ENCODE peak calls at places on chromosomes 1 and 21, in nine cellular contexts. E, N, P, H, Z, O, G, V and C are unnamed samples.

GRCh38 chr1:209896346-209896745 is 41.7 kb upstream of the SYT14 start:
- DNase-seq in E (peak), N (peak), P (no peak), H (no peak), Z (no peak), O (no peak), G (no peak), V (no peak), C (peak)

GRCh38 chr1:33137800-33138199 is 44.0 kb downstream of the TRIM62 start:
- DNase-seq in E (no peak), N (peak), P (no peak), H (peak), Z (no peak), O (no peak), G (peak), V (no peak), C (peak)

GRCh38 chr1:19909971-19910370 is 13.4 kb downstream of the PLA2G2E start:
- DNase-seq in E (no peak), N (no peak), P (no peak), H (no peak), Z (no peak), O (no peak), G (no peak), V (no peak), C (no peak)

GRCh38 chr1:110171134-110171733 is 20.9 kb downstream of the SLC6A17 start:
- DNase-seq in E (no peak), N (peak), P (no peak), H (no peak), Z (no peak), O (no peak), G (no peak), V (no peak), C (no peak)

GRCh38 chr1:112450773-112451172 is 54.8 kb downstream of the CTTNBP2NL start:
- DNase-seq in E (no peak), N (no peak), P (no peak), H (no peak), Z (no peak), O (no peak), G (no peak), V (no peak), C (no peak)

GRCh38 chr1:115283681-115284146 is 54.3 kb downstream of the NGF start:
- DNase-seq in E (no peak), N (no peak), P (no peak), H (no peak), Z (no peak), O (no peak), G (no peak), V (no peak), C (no peak)

GRCh38 chr1:184296466-184297243 is 90.2 kb upstream of the C1orf21 start:
- DNase-seq in E (peak), N (peak), P (peak), H (peak), Z (peak), O (peak), G (no peak), V (peak), C (peak)

GRCh38 chr1:4557949-4558348 is 96.5 kb upstream of the AJAP1 start:
- DNase-seq in E (no peak), N (no peak), P (no peak), H (no peak), Z (no peak), O (no peak), G (no peak), V (no peak), C (no peak)

GRCh38 chr21:33940164-33940563 is 24.6 kb upstream of the ATP5PO start:
- DNase-seq in E (peak), N (peak), P (no peak), H (peak), Z (no peak), O (no peak), G (no peak), V (no peak), C (peak)

GRCh38 chr1:226649780-226650179 is 89.3 kb downstream of the ITPKB start:
- DNase-seq in E (no peak), N (peak), P (no peak), H (peak), Z (no peak), O (no peak), G (peak), V (no peak), C (peak)

GRCh38 chr1:7407980-7408770 is 362.9 kb upstream of the VAMP3 start:
- DNase-seq in E (no peak), N (no peak), P (peak), H (no peak), Z (no peak), O (no peak), G (peak), V (no peak), C (no peak)

GRCh38 chr1:108107658-108108057 is 92.5 kb downstream of the SLC25A24 start:
- DNase-seq in E (peak), N (peak), P (no peak), H (peak), Z (no peak), O (no peak), G (no peak), V (no peak), C (peak)

GRCh38 chr1:147514233-147514632 is 27.1 kb upstream of the BCL9 start:
- DNase-seq in E (no peak), N (no peak), P (no peak), H (no peak), Z (no peak), O (no peak), G (no peak), V (no peak), C (no peak)

GRCh38 chr1:41955461-41956159 is 36.9 kb upstream of the HIVEP3 start:
- DNase-seq in E (peak), N (peak), P (no peak), H (peak), Z (no peak), O (no peak), G (no peak), V (no peak), C (peak)

GRCh38 chr1:246450485-246451251 is 56.4 kb downstream of the SMYD3 start:
- DNase-seq in E (peak), N (peak), P (no peak), H (peak), Z (no peak), O (no peak), G (no peak), V (no peak), C (peak)

GRCh38 chr1:77220687-77221463 is 1.6 kb upstream of the PIGK start:
- DNase-seq in E (peak), N (peak), P (no peak), H (peak), Z (no peak), O (no peak), G (no peak), V (no peak), C (peak)

GRCh38 chr21:42781150-42781980 is 98.0 kb downstream of the WDR4 start:
- DNase-seq in E (no peak), N (no peak), P (peak), H (peak), Z (peak), O (peak), G (peak), V (peak), C (no peak)

GRCh38 chr1:184419734-184420161 is 32.9 kb downstream of the C1orf21 start:
- DNase-seq in E (no peak), N (no peak), P (peak), H (peak), Z (no peak), O (no peak), G (no peak), V (no peak), C (peak)

GRCh38 chr1:108200627-108201106 is 524 bp upstream of the SLC25A24 start:
- DNase-seq in E (peak), N (peak), P (peak), H (peak), Z (peak), O (peak), G (peak), V (peak), C (peak)

GRCh38 chr1:152646656-152647055 is 16.5 kb upstream of the LCE2D start:
- DNase-seq in E (no peak), N (no peak), P (no peak), H (peak), Z (no peak), O (no peak), G (no peak), V (no peak), C (no peak)

GRCh38 chr1:95126366-95126765 is 9.2 kb downstream of the TLCD4 start:
- DNase-seq in E (no peak), N (no peak), P (no peak), H (no peak), Z (no peak), O (no peak), G (no peak), V (no peak), C (no peak)

GRCh38 chr21:33367309-33367973 is 35.8 kb upstream of the IFNGR2 start:
- DNase-seq in E (no peak), N (no peak), P (no peak), H (no peak), Z (no peak), O (no peak), G (peak), V (no peak), C (no peak)

GRCh38 chr1:197399691-197400521 is 131.9 kb downstream of the CRB1 start:
- DNase-seq in E (peak), N (peak), P (no peak), H (peak), Z (no peak), O (no peak), G (peak), V (peak), C (peak)

GRCh38 chr1:156475568-156476500 is 24.7 kb downstream of the MEF2D start:
- DNase-seq in E (no peak), N (peak), P (peak), H (peak), Z (peak), O (peak), G (no peak), V (peak), C (no peak)

GRCh38 chr1:113966013-113966412 is 13.3 kb upstream of the OLFML3 start:
- DNase-seq in E (peak), N (peak), P (no peak), H (no peak), Z (peak), O (no peak), G (no peak), V (no peak), C (no peak)

GRCh38 chr1:113958691-113959090 is 20.6 kb upstream of the OLFML3 start:
- DNase-seq in E (no peak), N (no peak), P (no peak), H (no peak), Z (no peak), O (no peak), G (no peak), V (no peak), C (peak)

GRCh38 chr1:113963281-113963906 is 15.9 kb upstream of the OLFML3 start:
- DNase-seq in E (no peak), N (no peak), P (no peak), H (no peak), Z (no peak), O (no peak), G (no peak), V (no peak), C (peak)
- TF ChIP-seq CTCF in E (peak), N (peak), P (no peak), H (peak), Z (no peak), O (no peak), G (peak), V (no peak), C (peak)

GRCh38 chr21:18335651-18336050 is 67.9 kb downstream of the TMPRSS15 start:
- DNase-seq in E (no peak), N (no peak), P (no peak), H (no peak), Z (no peak), O (no peak), G (no peak), V (no peak), C (no peak)

GRCh38 chr21:18340387-18340942 is 63.1 kb downstream of the TMPRSS15 start:
- DNase-seq in E (peak), N (no peak), P (no peak), H (no peak), Z (no peak), O (no peak), G (no peak), V (no peak), C (no peak)
- H3K4me3 ChIP-seq in E (no peak), N (no peak), P (no peak), H (no peak), Z (no peak), O (no peak), G (no peak), V (no peak), C (no peak)

DNA sequence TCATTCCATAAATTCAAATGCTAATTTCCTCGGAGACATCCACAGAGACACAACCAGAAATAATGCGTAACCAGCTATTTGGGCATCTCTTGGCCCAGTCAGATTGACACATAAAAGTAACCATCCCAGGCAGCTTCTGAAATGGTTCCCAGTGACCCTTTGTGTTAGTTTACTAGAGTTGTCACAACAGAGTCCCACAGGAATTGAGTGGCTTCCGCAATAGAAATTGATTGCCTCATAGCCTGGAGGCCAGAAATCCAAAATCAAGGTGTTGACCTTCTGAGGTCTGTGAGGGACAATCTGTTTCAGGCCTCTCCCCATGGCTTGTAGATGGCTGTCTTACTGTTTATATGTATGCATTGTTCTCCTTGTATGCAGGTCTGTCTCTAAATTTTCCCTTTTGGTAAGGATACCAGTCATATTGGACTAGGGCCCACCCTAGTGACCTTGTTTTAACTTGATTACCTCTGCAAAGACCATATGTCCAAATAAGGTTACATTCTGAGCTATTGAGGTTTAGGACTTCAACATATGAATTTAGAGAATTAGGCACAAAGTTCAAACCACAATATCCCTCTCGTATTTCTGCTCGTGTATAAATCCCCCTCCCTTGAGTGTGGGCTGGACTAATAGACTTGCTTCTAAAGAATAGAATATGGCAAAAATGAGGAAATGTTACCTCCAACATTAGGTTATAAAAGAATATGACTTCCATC is 78.2 kb upstream of the FGGY start:
- DNase-seq in E (peak), N (peak), P (no peak), H (no peak), Z (no peak), O (no peak), G (no peak), V (no peak), C (no peak)
- TF ChIP-seq CTCF in E (no peak), N (no peak), P (no peak), H (no peak), Z (no peak), O (no peak), G (no peak), V (no peak), C (no peak)

GRCh38 chr1:100482167-100482566 is 55.8 kb upstream of the GPR88 start:
- DNase-seq in E (peak), N (no peak), P (no peak), H (no peak), Z (no peak), O (no peak), G (no peak), V (no peak), C (no peak)
- H3K4me3 ChIP-seq in E (no peak), N (no peak), P (no peak), H (no peak), Z (no peak), O (no peak), G (no peak), V (no peak), C (no peak)

GRCh38 chr1:16183157-16183556 is 27.3 kb upstream of the EPHA2 start:
- DNase-seq in E (peak), N (peak), P (no peak), H (peak), Z (no peak), O (no peak), G (no peak), V (no peak), C (peak)

GRCh38 chr1:16186655-16187235 is 25.7 kb downstream of the ARHGEF19 start:
- DNase-seq in E (no peak), N (no peak), P (no peak), H (no peak), Z (no peak), O (peak), G (no peak), V (no peak), C (no peak)

GRCh38 chr1:16181887-16182719 is 26.2 kb upstream of the EPHA2 start:
- DNase-seq in E (peak), N (peak), P (peak), H (peak), Z (peak), O (peak), G (peak), V (peak), C (peak)

GRCh38 chr1:16183765-16184556 is 28.1 kb upstream of the EPHA2 start:
- DNase-seq in E (no peak), N (no peak), P (no peak), H (no peak), Z (no peak), O (no peak), G (no peak), V (no peak), C (no peak)

GRCh38 chr1:16184557-16185303 is 27.7 kb downstream of the ARHGEF19 start:
- DNase-seq in E (no peak), N (no peak), P (no peak), H (no peak), Z (no peak), O (no peak), G (no peak), V (no peak), C (no peak)
- TF ChIP-seq CTCF in E (no peak), N (no peak), P (no peak), H (no peak), Z (no peak), O (no peak), G (no peak), V (no peak), C (no peak)

GRCh38 chr1:157995575-157996169 is 2.2 kb downstream of the KIRREL1 start:
- DNase-seq in E (no peak), N (no peak), P (no peak), H (no peak), Z (no peak), O (no peak), G (no peak), V (no peak), C (no peak)
- H3K4me3 ChIP-seq in E (peak), N (peak), P (no peak), H (peak), Z (no peak), O (no peak), G (peak), V (no peak), C (peak)

GRCh38 chr1:217311766-217312165 is 319.1 kb downstream of the GPATCH2 start:
- DNase-seq in E (no peak), N (no peak), P (no peak), H (peak), Z (no peak), O (no peak), G (peak), V (no peak), C (peak)
- TF ChIP-seq CTCF in E (peak), N (no peak), P (no peak), H (peak), Z (no peak), O (no peak), G (peak), V (peak), C (peak)

DNA sequence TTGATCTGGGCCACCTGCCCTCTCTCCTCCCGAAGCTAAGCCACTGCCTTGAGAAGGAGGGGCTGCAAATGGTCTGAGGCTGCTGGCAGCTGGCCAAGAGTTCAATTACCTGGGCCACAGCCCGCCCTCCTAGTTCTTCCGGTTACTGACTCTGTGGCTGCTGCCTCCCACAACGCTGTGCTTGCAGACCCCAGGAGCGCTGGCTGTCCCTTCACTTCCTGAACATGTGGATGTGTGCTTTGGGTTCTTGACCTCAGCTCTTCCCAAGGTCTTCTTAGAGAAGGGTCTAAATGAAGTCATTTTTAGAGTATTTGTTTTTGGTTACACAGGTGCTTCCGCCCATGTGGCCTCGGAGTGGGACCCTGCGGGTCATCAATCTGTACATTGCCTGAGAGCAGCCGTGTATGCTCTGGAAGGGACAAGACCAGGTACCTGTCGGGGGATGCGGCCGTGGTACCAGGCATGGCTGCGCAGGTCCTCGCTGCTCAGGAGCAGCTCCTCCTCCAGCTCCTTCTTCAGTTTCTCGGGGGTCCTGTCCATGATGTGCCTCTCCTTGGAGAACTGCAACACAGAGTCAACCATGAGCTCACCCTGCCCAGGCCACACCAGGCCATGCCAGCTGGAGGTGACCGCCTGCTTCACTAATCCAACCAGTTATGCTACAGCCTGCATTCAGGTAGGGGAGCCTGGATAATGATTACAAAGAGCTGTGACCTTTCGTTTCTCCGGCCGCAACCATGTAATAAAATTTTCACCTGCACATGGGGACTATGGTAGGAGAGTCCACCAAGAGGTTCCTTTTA is 89.6 kb downstream of the BCAR3 start:
- DNase-seq in E (no peak), N (peak), P (peak), H (no peak), Z (no peak), O (peak), G (no peak), V (peak), C (no peak)
- H3K4me3 ChIP-seq in E (no peak), N (no peak), P (peak), H (no peak), Z (no peak), O (peak), G (no peak), V (no peak), C (no peak)

DNA sequence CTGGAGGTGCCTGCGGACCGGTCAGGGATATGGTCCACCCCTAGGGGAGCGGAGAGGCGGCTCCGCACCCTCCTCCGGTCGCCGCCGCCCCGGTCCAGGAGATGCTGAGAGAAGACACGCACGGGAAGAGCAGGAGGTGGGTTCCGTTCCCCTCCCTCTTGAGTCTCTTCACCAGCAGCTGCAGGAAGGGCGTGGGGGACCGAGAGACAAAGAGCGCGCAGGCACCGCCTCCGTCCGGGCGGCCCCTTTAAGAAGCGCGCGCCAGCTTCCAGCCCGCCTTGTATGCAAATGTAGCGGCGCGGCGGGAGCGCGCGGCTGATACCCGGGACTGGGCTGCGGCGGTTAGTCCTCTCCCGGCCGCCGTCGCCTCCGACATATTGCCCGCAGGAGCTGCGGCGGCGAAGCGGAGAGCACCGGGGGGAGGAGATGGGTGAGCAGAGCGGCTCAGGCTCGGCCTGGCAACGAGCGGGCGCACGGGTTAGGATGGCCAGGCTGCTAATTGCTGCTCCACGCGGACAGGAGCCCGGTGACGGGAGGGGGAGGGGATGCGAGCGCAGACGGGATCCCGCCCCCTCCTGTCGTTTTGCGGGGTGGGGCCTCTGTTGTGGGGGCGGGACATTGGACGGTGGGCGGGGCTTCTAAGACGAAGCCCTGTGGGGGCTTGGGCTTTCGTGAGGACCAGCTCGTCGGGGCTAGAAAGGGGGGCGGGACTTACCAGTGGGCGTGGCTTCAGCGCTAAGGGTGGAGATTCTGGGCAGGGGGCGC is at the start of gene TMEM39B:
- DNase-seq in E (peak), N (peak), P (peak), H (peak), Z (peak), O (peak), G (peak), V (peak), C (peak)
- TF ChIP-seq CTCF in E (peak), N (no peak), P (no peak), H (no peak), Z (peak), O (no peak), G (peak), V (peak), C (no peak)